ENCODE peak calls at places on chromosomes 5 and 9, in nine cellular contexts. One of them, this sample, is unnamed. For H3K4me1, the result is how much of the 10 kb centered on the place peaks cover.

GRCh38 chr9:37262410-37262809 is 142.0 kb downstream of the ZCCHC7 start:
- DNase-seq in A549: no peak
- DNase-seq in astrocyte: no peak
- DNase-seq in upper lobe of left lung: no peak
- DNase-seq in PC-9: no peak
- DNase-seq in upper lobe of right lung: no peak
- DNase-seq in prostate gland: no peak
- DNase-seq in heart right ventricle: no peak
- DNase-seq in SK-N-SH: peak
- DNase-seq in this sample: no peak

GRCh38 chr5:59536875-59537274 is 356.7 kb downstream of the PDE4D start:
- DNase-seq in A549: no peak
- DNase-seq in astrocyte: no peak
- DNase-seq in upper lobe of left lung: no peak
- DNase-seq in PC-9: no peak
- DNase-seq in upper lobe of right lung: no peak
- DNase-seq in prostate gland: no peak
- DNase-seq in heart right ventricle: no peak
- DNase-seq in SK-N-SH: no peak
- DNase-seq in this sample: no peak

GRCh38 chr9:136174779-136175744 is 29.9 kb downstream of the LHX3 start:
- DNase-seq in A549: no peak
- DNase-seq in astrocyte: no peak
- DNase-seq in upper lobe of left lung: peak
- DNase-seq in PC-9: no peak
- DNase-seq in upper lobe of right lung: no peak
- DNase-seq in prostate gland: no peak
- DNase-seq in heart right ventricle: no peak
- DNase-seq in SK-N-SH: no peak
- DNase-seq in this sample: no peak

GRCh38 chr5:27474054-27474323 is 435.6 kb upstream of the CDH9 start:
- DNase-seq in A549: no peak
- DNase-seq in astrocyte: no peak
- DNase-seq in upper lobe of left lung: no peak
- DNase-seq in PC-9: no peak
- DNase-seq in upper lobe of right lung: no peak
- DNase-seq in prostate gland: no peak
- DNase-seq in heart right ventricle: no peak
- DNase-seq in SK-N-SH: no peak
- DNase-seq in this sample: no peak

GRCh38 chr5:109567374-109568044 is 122.2 kb upstream of the MAN2A1 start:
- DNase-seq in A549: no peak
- DNase-seq in astrocyte: no peak
- DNase-seq in upper lobe of left lung: no peak
- DNase-seq in PC-9: no peak
- DNase-seq in upper lobe of right lung: no peak
- DNase-seq in prostate gland: no peak
- DNase-seq in heart right ventricle: peak
- DNase-seq in SK-N-SH: no peak
- DNase-seq in this sample: no peak

GRCh38 chr9:126317513-126317912 is 9.1 kb upstream of the MVB12B start:
- DNase-seq in A549: no peak
- DNase-seq in astrocyte: no peak
- DNase-seq in upper lobe of left lung: no peak
- DNase-seq in PC-9: no peak
- DNase-seq in upper lobe of right lung: no peak
- DNase-seq in prostate gland: no peak
- DNase-seq in heart right ventricle: no peak
- DNase-seq in SK-N-SH: no peak
- DNase-seq in this sample: peak

GRCh38 chr5:36202521-36202961 is 39.2 kb downstream of the NADK2 start:
- DNase-seq in A549: no peak
- DNase-seq in astrocyte: peak
- DNase-seq in upper lobe of left lung: no peak
- DNase-seq in PC-9: no peak
- DNase-seq in upper lobe of right lung: no peak
- DNase-seq in prostate gland: no peak
- DNase-seq in heart right ventricle: no peak
- DNase-seq in SK-N-SH: no peak
- DNase-seq in this sample: no peak

GRCh38 chr5:76270214-76270613 is 132.9 kb upstream of the IQGAP2 start:
- DNase-seq in A549: peak
- DNase-seq in astrocyte: peak
- DNase-seq in upper lobe of left lung: no peak
- DNase-seq in PC-9: no peak
- DNase-seq in upper lobe of right lung: no peak
- DNase-seq in prostate gland: no peak
- DNase-seq in heart right ventricle: no peak
- DNase-seq in SK-N-SH: no peak
- DNase-seq in this sample: no peak

DNA sequence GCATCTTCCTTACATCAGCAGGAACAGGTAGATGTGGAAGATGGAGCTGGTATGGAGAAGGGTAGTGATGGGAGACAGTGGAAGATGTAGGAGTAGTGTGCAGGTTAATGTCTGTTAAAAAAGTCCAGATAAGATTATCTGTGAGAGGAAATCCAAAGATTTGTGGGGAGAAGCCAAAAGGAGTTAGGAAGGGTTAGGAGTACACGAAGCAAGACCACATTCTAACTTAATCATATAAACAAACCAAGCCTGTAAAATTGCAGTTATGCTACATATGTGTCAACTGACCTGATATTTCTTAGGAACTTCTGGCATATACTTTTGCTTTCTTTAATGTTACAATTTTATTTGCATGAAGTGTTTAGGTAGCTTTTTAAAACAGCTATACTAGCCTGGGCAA is 142.1 kb upstream of the DMRT1 start:
- DNase-seq in A549: no peak
- DNase-seq in astrocyte: no peak
- DNase-seq in upper lobe of left lung: no peak
- DNase-seq in PC-9: no peak
- DNase-seq in upper lobe of right lung: no peak
- DNase-seq in prostate gland: no peak
- DNase-seq in heart right ventricle: no peak
- DNase-seq in SK-N-SH: no peak
- DNase-seq in this sample: no peak
- H3K4me1 ChIP-seq in A549: half or more
- H3K4me1 ChIP-seq in astrocyte: under half
- H3K4me1 ChIP-seq in upper lobe of left lung: under half
- H3K4me1 ChIP-seq in PC-9: under half
- H3K4me1 ChIP-seq in upper lobe of right lung: under half
- H3K4me1 ChIP-seq in prostate gland: under half
- H3K4me1 ChIP-seq in heart right ventricle: half or more
- H3K4me1 ChIP-seq in SK-N-SH: under half
- H3K4me1 ChIP-seq in this sample: under half

GRCh38 chr9:93240891-93241334 is 57.0 kb downstream of the WNK2 start:
- DNase-seq in A549: no peak
- DNase-seq in astrocyte: no peak
- DNase-seq in upper lobe of left lung: no peak
- DNase-seq in PC-9: no peak
- DNase-seq in upper lobe of right lung: no peak
- DNase-seq in prostate gland: no peak
- DNase-seq in heart right ventricle: no peak
- DNase-seq in SK-N-SH: no peak
- DNase-seq in this sample: no peak
- TF ChIP-seq CTCF in A549: no peak
- TF ChIP-seq CTCF in astrocyte: no peak
- TF ChIP-seq CTCF in upper lobe of left lung: no peak
- TF ChIP-seq CTCF in PC-9: no peak
- TF ChIP-seq CTCF in upper lobe of right lung: no peak
- TF ChIP-seq CTCF in prostate gland: no peak
- TF ChIP-seq CTCF in heart right ventricle: no peak
- TF ChIP-seq CTCF in SK-N-SH: no peak
- TF ChIP-seq CTCF in this sample: no peak

GRCh38 chr5:148747536-148747906 is 78.9 kb upstream of the ADRB2 start:
- DNase-seq in A549: no peak
- DNase-seq in astrocyte: no peak
- DNase-seq in upper lobe of left lung: no peak
- DNase-seq in PC-9: no peak
- DNase-seq in upper lobe of right lung: no peak
- DNase-seq in prostate gland: no peak
- DNase-seq in heart right ventricle: no peak
- DNase-seq in SK-N-SH: no peak
- DNase-seq in this sample: no peak
- H3K4me1 ChIP-seq in A549: under half
- H3K4me1 ChIP-seq in astrocyte: under half
- H3K4me1 ChIP-seq in upper lobe of left lung: under half
- H3K4me1 ChIP-seq in PC-9: under half
- H3K4me1 ChIP-seq in upper lobe of right lung: under half
- H3K4me1 ChIP-seq in prostate gland: under half
- H3K4me1 ChIP-seq in heart right ventricle: under half
- H3K4me1 ChIP-seq in SK-N-SH: under half
- H3K4me1 ChIP-seq in this sample: under half

DNA sequence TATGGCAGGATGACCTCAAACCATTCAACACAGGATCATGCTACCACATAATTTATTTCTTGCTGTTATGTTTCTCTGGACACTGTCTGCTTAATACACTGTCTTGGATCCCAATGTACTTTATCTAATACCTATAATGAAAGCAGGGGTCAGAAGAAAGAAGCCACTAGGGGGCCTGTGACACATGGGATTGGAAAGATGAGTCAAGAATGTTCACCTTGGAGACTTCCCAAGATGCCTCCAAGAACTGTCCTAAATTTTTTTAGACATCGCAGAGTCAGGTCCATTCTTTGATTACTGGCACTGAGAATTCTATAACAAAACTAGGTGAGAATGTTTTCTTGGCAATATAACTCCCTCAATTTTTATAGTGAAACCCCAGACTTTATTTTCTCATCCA is 305.8 kb upstream of the SMARCA2 start:
- DNase-seq in A549: no peak
- DNase-seq in astrocyte: no peak
- DNase-seq in upper lobe of left lung: no peak
- DNase-seq in PC-9: no peak
- DNase-seq in upper lobe of right lung: no peak
- DNase-seq in prostate gland: peak
- DNase-seq in heart right ventricle: no peak
- DNase-seq in SK-N-SH: peak
- DNase-seq in this sample: no peak
- TF ChIP-seq CTCF in A549: peak
- TF ChIP-seq CTCF in astrocyte: no peak
- TF ChIP-seq CTCF in upper lobe of left lung: no peak
- TF ChIP-seq CTCF in PC-9: peak
- TF ChIP-seq CTCF in upper lobe of right lung: peak
- TF ChIP-seq CTCF in prostate gland: peak
- TF ChIP-seq CTCF in heart right ventricle: peak
- TF ChIP-seq CTCF in SK-N-SH: peak
- TF ChIP-seq CTCF in this sample: no peak

DNA sequence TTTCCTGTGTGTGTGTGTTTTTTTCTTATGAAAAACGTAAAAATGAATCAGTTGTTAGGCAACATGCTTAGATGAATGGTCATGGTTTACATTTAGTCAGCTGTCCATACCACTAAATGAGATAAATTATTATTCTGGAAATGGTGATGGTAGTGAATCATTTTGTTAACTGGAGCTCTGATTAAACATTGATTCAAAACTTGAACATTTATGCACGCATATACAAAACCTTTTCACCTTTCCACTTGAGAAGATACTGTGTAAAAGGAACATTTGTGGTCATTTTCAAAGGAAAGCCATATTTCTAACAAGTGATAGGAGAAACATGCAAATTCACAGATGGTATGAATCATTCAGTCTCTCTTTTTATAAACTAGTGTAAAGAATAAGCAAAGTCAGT is 162.0 kb downstream of the SLC25A46 start:
- DNase-seq in A549: no peak
- DNase-seq in astrocyte: peak
- DNase-seq in upper lobe of left lung: no peak
- DNase-seq in PC-9: no peak
- DNase-seq in upper lobe of right lung: no peak
- DNase-seq in prostate gland: no peak
- DNase-seq in heart right ventricle: no peak
- DNase-seq in SK-N-SH: no peak
- DNase-seq in this sample: no peak
- H3K4me1 ChIP-seq in A549: under half
- H3K4me1 ChIP-seq in astrocyte: under half
- H3K4me1 ChIP-seq in upper lobe of left lung: under half
- H3K4me1 ChIP-seq in PC-9: under half
- H3K4me1 ChIP-seq in upper lobe of right lung: under half
- H3K4me1 ChIP-seq in prostate gland: under half
- H3K4me1 ChIP-seq in heart right ventricle: under half
- H3K4me1 ChIP-seq in SK-N-SH: under half
- H3K4me1 ChIP-seq in this sample: under half

GRCh38 chr5:74865799-74866652 is at the start of gene FAM169A:
- DNase-seq in A549: peak
- DNase-seq in astrocyte: peak
- DNase-seq in upper lobe of left lung: peak
- DNase-seq in PC-9: peak
- DNase-seq in upper lobe of right lung: peak
- DNase-seq in prostate gland: peak
- DNase-seq in heart right ventricle: peak
- DNase-seq in SK-N-SH: peak
- DNase-seq in this sample: peak
- TF ChIP-seq CTCF in A549: peak
- TF ChIP-seq CTCF in astrocyte: no peak
- TF ChIP-seq CTCF in upper lobe of left lung: no peak
- TF ChIP-seq CTCF in PC-9: no peak
- TF ChIP-seq CTCF in upper lobe of right lung: no peak
- TF ChIP-seq CTCF in prostate gland: no peak
- TF ChIP-seq CTCF in heart right ventricle: peak
- TF ChIP-seq CTCF in SK-N-SH: no peak
- TF ChIP-seq CTCF in this sample: no peak

DNA sequence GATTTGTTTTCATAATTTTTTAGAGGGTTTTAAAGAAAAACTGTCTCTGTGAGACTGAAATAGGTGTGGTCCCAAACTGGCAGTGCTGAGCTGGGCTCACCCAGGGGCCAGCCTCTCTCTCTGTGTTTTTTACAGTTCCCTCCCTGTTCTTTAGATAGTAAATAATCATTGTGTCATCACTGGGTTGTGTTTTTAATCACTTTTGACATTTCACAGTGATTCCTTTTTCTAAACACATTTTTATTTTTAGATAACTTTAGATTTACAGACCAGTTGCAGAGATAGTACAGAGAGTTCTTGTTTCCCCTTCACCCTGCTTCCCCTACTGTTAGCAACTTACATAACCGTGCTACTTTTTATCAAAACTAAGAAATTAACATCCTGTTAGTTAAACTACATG is 44.4 kb downstream of the MAP1B start:
- DNase-seq in A549: no peak
- DNase-seq in astrocyte: no peak
- DNase-seq in upper lobe of left lung: no peak
- DNase-seq in PC-9: no peak
- DNase-seq in upper lobe of right lung: no peak
- DNase-seq in prostate gland: no peak
- DNase-seq in heart right ventricle: no peak
- DNase-seq in SK-N-SH: no peak
- DNase-seq in this sample: no peak
- H3K4me1 ChIP-seq in A549: half or more
- H3K4me1 ChIP-seq in astrocyte: under half
- H3K4me1 ChIP-seq in upper lobe of left lung: under half
- H3K4me1 ChIP-seq in PC-9: under half
- H3K4me1 ChIP-seq in upper lobe of right lung: under half
- H3K4me1 ChIP-seq in prostate gland: under half
- H3K4me1 ChIP-seq in heart right ventricle: half or more
- H3K4me1 ChIP-seq in SK-N-SH: half or more
- H3K4me1 ChIP-seq in this sample: under half

GRCh38 chr5:98635631-98636030 is 137.8 kb upstream of the RGMB start:
- DNase-seq in A549: no peak
- DNase-seq in astrocyte: peak
- DNase-seq in upper lobe of left lung: no peak
- DNase-seq in PC-9: no peak
- DNase-seq in upper lobe of right lung: no peak
- DNase-seq in prostate gland: no peak
- DNase-seq in heart right ventricle: no peak
- DNase-seq in SK-N-SH: no peak
- DNase-seq in this sample: no peak
- TF ChIP-seq CTCF in A549: no peak
- TF ChIP-seq CTCF in astrocyte: no peak
- TF ChIP-seq CTCF in upper lobe of left lung: no peak
- TF ChIP-seq CTCF in PC-9: no peak
- TF ChIP-seq CTCF in upper lobe of right lung: no peak
- TF ChIP-seq CTCF in prostate gland: no peak
- TF ChIP-seq CTCF in heart right ventricle: no peak
- TF ChIP-seq CTCF in SK-N-SH: no peak
- TF ChIP-seq CTCF in this sample: no peak

GRCh38 chr9:129440394-129441186 is 180.3 kb downstream of the C9orf50 start:
- DNase-seq in A549: no peak
- DNase-seq in astrocyte: no peak
- DNase-seq in upper lobe of left lung: no peak
- DNase-seq in PC-9: no peak
- DNase-seq in upper lobe of right lung: no peak
- DNase-seq in prostate gland: no peak
- DNase-seq in heart right ventricle: no peak
- DNase-seq in SK-N-SH: no peak
- DNase-seq in this sample: no peak
- H3K4me1 ChIP-seq in A549: under half
- H3K4me1 ChIP-seq in astrocyte: under half
- H3K4me1 ChIP-seq in upper lobe of left lung: under half
- H3K4me1 ChIP-seq in PC-9: under half
- H3K4me1 ChIP-seq in upper lobe of right lung: under half
- H3K4me1 ChIP-seq in prostate gland: under half
- H3K4me1 ChIP-seq in heart right ventricle: under half
- H3K4me1 ChIP-seq in SK-N-SH: under half
- H3K4me1 ChIP-seq in this sample: under half

This sample was measured in CD8-positive, alpha-beta T cell.